ENCODE peak calls at places on chromosomes 13 and 19, in four cellular contexts. O is neuronal stem cell, G is PC-3, L is endothelial cell of umbilical vein. D is an unnamed sample.

GRCh38 chr13:93307651-93308050 is 81.0 kb downstream of the GPC6 start:
- DNase-seq in L (no peak), O (no peak), G (no peak), D (no peak)

GRCh38 chr13:75415720-75416119 is 66.2 kb downstream of the TBC1D4 start:
- DNase-seq in O (no peak), G (peak; percentile 73), L (peak; percentile 47), D (no peak)

GRCh38 chr19:7904074-7905020 is 670 bp downstream of the MAP2K7 start:
- DNase-seq in L (peak; percentile 21), O (no peak), G (no peak), D (peak; percentile 46)

GRCh38 chr19:23983406-23983805 is 68.7 kb downstream of the ZNF726 start:
- DNase-seq in O (no peak), L (no peak), G (peak; percentile 10), D (no peak)

GRCh38 chr19:51719251-51719901 is 4.4 kb downstream of the HAS1 start:
- DNase-seq in G (no peak), O (no peak), L (no peak), D (no peak)

GRCh38 chr13:64305246-64305645 is 2889.6 kb upstream of the PCDH20 start:
- DNase-seq in G (peak; percentile 44), O (no peak), L (no peak), D (no peak)

GRCh38 chr19:9308091-9308490 is 1.5 kb downstream of the ZNF699 start:
- DNase-seq in L (no peak), G (peak; percentile 26), O (no peak), D (no peak)

GRCh38 chr19:10126213-10126639 is 6.5 kb upstream of the EIF3G start:
- DNase-seq in L (no peak), G (no peak), O (no peak), D (no peak)

GRCh38 chr13:47216176-47216822 is 319.4 kb upstream of the HTR2A start:
- DNase-seq in G (peak; percentile 59), L (no peak), O (no peak), D (peak; percentile 75)

GRCh38 chr13:97340399-97340798 is 93.6 kb upstream of the RAP2A start:
- DNase-seq in G (no peak), O (no peak), L (no peak), D (no peak)

GRCh38 chr13:25923217-25924085 is 128.4 kb downstream of the SHISA2 start:
- DNase-seq in G (no peak), O (no peak), L (no peak), D (no peak)

GRCh38 chr13:94764576-94765321 is 52.4 kb upstream of the SOX21 start:
- DNase-seq in O (peak; percentile 8), L (no peak), G (no peak), D (peak; percentile 21)

GRCh38 chr13:33799950-33800592 is 17.9 kb upstream of the RFC3 start:
- DNase-seq in O (no peak), G (peak; percentile 46), L (peak; percentile 67), D (peak; percentile 26)

GRCh38 chr19:6138066-6138465 is 2.6 kb downstream of the ACSBG2 start:
- DNase-seq in O (no peak), L (no peak), G (no peak), D (no peak)

GRCh38 chr19:36916991-36917390 is 859 bp downstream of the ZNF568 start:
- DNase-seq in L (no peak), O (peak; percentile 0), G (no peak), D (peak; percentile 9)

GRCh38 chr19:48547722-48548121 is 4.2 kb upstream of the SULT2B1 start:
- DNase-seq in O (no peak), L (no peak), G (no peak), D (no peak)

GRCh38 chr19:45508681-45508930 is 1.3 kb downstream of the VASP start:
- DNase-seq in L (no peak), G (no peak), O (no peak), D (no peak)

GRCh38 chr19:12668937-12669271 is 2.3 kb downstream of the WDR83 start:
- DNase-seq in G (peak; percentile 50), O (no peak), L (no peak), D (peak; percentile 43)

GRCh38 chr19:2578391-2578826 is 102.5 kb downstream of the GADD45B start:
- DNase-seq in L (peak; percentile 76), G (peak; percentile 52), O (no peak), D (peak; percentile 81)

GRCh38 chr19:16017138-16017490 is 59.2 kb upstream of the TPM4 start:
- DNase-seq in G (no peak), O (no peak), L (no peak), D (no peak)

GRCh38 chr19:709196-709964 is 645 bp downstream of the PALM start:
- DNase-seq in O (no peak), G (no peak), L (no peak), D (no peak)

GRCh38 chr19:8310342-8311055 is 2.3 kb upstream of the CD320 start:
- DNase-seq in L (no peak), O (no peak), G (no peak), D (no peak)

GRCh38 chr13:98377635-98378378 is 199.1 kb downstream of the STK24 start:
- DNase-seq in L (no peak), O (no peak), G (no peak), D (no peak)

GRCh38 chr13:41494202-41494601 is 36.9 kb downstream of the RGCC start:
- DNase-seq in G (no peak), L (no peak), O (no peak), D (no peak)

GRCh38 chr19:14433454-14434156 is 499 bp downstream of the PKN1 start:
- DNase-seq in G (peak; percentile 47), L (peak; percentile 18), O (no peak), D (no peak)

GRCh38 chr19:4843647-4843965 is 12.1 kb upstream of the TICAM1 start:
- DNase-seq in G (no peak), L (no peak), O (no peak), D (no peak)
- H3K4me3 ChIP-seq in G (no peak overlapping the region), L (no peak overlapping the region), O (no peak overlapping the region), D (no peak overlapping the region)

GRCh38 chr13:90293793-90294361 is 1053.6 kb upstream of the MIR17HG start:
- DNase-seq in O (no peak), L (no peak), G (no peak), D (no peak)
- H3K4me2 ChIP-seq in O (no peak overlapping the region), L (no peak overlapping the region), G (no peak overlapping the region), D (no peak overlapping the region)

GRCh38 chr19:41323430-41324125 is 13.6 kb downstream of the CCDC97 start:
- DNase-seq in G (peak; percentile 72), L (peak; percentile 98), O (no peak), D (peak; percentile 90)

GRCh38 chr19:41325640-41325946 is 15.6 kb downstream of the CCDC97 start:
- DNase-seq in G (no peak), O (no peak), L (no peak), D (no peak)

GRCh38 chr19:41325947-41326706 is 16.2 kb downstream of the CCDC97 start:
- DNase-seq in L (peak; percentile 87), O (no peak), G (peak; percentile 42), D (no peak)

GRCh38 chr19:41324231-41324702 is 14.3 kb downstream of the CCDC97 start:
- DNase-seq in G (no peak), O (no peak), L (no peak), D (peak; percentile 64)

GRCh38 chr19:41324921-41325639 is 15.1 kb downstream of the CCDC97 start:
- DNase-seq in L (peak; percentile 89), O (no peak), G (peak; percentile 55), D (peak; percentile 99)
- H3K9ac ChIP-seq in L (peak overlapping the region; percentile 93), O (peak overlapping the region; percentile 87), G (peak overlapping the region; percentile 79), D (peak overlapping the region; percentile 70)

DNA sequence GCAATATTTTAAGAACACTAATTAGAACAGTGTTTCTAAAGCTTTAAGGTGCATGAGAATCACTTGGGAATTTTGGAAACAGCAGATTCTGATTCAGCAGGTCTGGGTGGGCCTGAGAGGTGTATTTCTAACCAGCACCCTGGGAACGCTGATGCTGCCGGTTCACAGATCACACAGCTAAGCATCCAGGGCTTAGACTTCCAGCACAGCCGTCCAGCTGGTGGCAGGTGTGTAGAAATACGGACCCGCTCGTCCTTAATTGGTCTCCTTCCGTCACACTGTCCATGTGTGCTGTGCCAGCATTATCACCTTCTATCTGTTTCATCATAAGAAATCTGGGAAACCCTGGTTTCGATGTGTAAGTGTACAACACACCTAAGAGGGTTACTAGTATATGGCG is 1029.0 kb downstream of the EFNB2 start:
- DNase-seq in G (no peak), L (no peak), O (no peak), D (no peak)
- H3K4me3 ChIP-seq in G (no peak overlapping the region), L (no peak overlapping the region), O (no peak overlapping the region), D (no peak overlapping the region)

GRCh38 chr19:46789371-46789770 is 977 bp upstream of the SLC1A5 start:
- DNase-seq in L (no peak), O (no peak), G (no peak), D (no peak)
- H3K4me2 ChIP-seq in L (no peak overlapping the region), O (no peak overlapping the region), G (no peak overlapping the region), D (no peak overlapping the region)

GRCh38 chr13:30115257-30115600 is 192.1 kb downstream of the KATNAL1 start:
- DNase-seq in O (no peak), L (no peak), G (no peak), D (no peak)
- H3K9ac ChIP-seq in O (no peak overlapping the region), L (no peak overlapping the region), G (no peak overlapping the region), D (no peak overlapping the region)

GRCh38 chr19:18401580-18402112 is 4.2 kb upstream of the LRRC25 start:
- DNase-seq in L (no peak), O (no peak), G (peak; percentile 62), D (peak; percentile 81)
- H3K4me3 ChIP-seq in L (no peak overlapping the region), O (no peak overlapping the region), G (no peak overlapping the region), D (no peak overlapping the region)

D was measured in mesendoderm.